ENCODE peak calls at places on chromosome 15, in five cellular contexts. One of them, this sample, is unnamed. For H3K36me3 and H3K4me1, the result is how much of the 10 kb centered on the place peaks cover.

GRCh38 chr15:39579487-39580116 is 1.3 kb upstream of the THBS1 start:
- DNase-seq in CD8-positive, alpha-beta memory T cell: no peak
- DNase-seq in uterus: peak
- DNase-seq in CD8-positive, alpha-beta T cell: no peak
- DNase-seq in heart right ventricle: peak
- DNase-seq in this sample: peak

GRCh38 chr15:22844421-22845288 is 6.2 kb downstream of the NIPA2 start:
- DNase-seq in uterus: no peak
- DNase-seq in CD8-positive, alpha-beta memory T cell: no peak
- DNase-seq in CD8-positive, alpha-beta T cell: no peak
- DNase-seq in heart right ventricle: no peak
- DNase-seq in this sample: no peak

GRCh38 chr15:100298257-100298656 is 43.5 kb downstream of the ADAMTS17 start:
- DNase-seq in uterus: no peak
- DNase-seq in CD8-positive, alpha-beta memory T cell: no peak
- DNase-seq in heart right ventricle: no peak
- DNase-seq in CD8-positive, alpha-beta T cell: no peak
- DNase-seq in this sample: no peak

GRCh38 chr15:42528970-42529369 is 19.6 kb downstream of the LRRC57 start:
- DNase-seq in CD8-positive, alpha-beta T cell: no peak
- DNase-seq in CD8-positive, alpha-beta memory T cell: no peak
- DNase-seq in uterus: no peak
- DNase-seq in heart right ventricle: no peak
- DNase-seq in this sample: no peak

GRCh38 chr15:94083467-94083991 is 147.8 kb upstream of the MCTP2 start:
- DNase-seq in uterus: peak
- DNase-seq in CD8-positive, alpha-beta T cell: no peak
- DNase-seq in heart right ventricle: no peak
- DNase-seq in CD8-positive, alpha-beta memory T cell: no peak
- DNase-seq in this sample: no peak

GRCh38 chr15:96337991-96338771 is 7.7 kb downstream of the NR2F2 start:
- DNase-seq in heart right ventricle: no peak
- DNase-seq in CD8-positive, alpha-beta memory T cell: no peak
- DNase-seq in uterus: no peak
- DNase-seq in CD8-positive, alpha-beta T cell: no peak
- DNase-seq in this sample: no peak

GRCh38 chr15:88839961-88840360 is 36.7 kb downstream of the ACAN start:
- DNase-seq in CD8-positive, alpha-beta memory T cell: no peak
- DNase-seq in heart right ventricle: no peak
- DNase-seq in uterus: no peak
- DNase-seq in CD8-positive, alpha-beta T cell: no peak
- DNase-seq in this sample: no peak

GRCh38 chr15:100767002-100767825 is 112.4 kb upstream of the ALDH1A3 start:
- DNase-seq in CD8-positive, alpha-beta memory T cell: no peak
- DNase-seq in uterus: no peak
- DNase-seq in CD8-positive, alpha-beta T cell: peak
- DNase-seq in heart right ventricle: no peak
- DNase-seq in this sample: no peak

GRCh38 chr15:51768018-51768417 is 16.6 kb downstream of the TMOD2 start:
- DNase-seq in uterus: no peak
- DNase-seq in heart right ventricle: no peak
- DNase-seq in CD8-positive, alpha-beta T cell: peak
- DNase-seq in CD8-positive, alpha-beta memory T cell: no peak
- DNase-seq in this sample: no peak

GRCh38 chr15:70508561-70509281 is 254.6 kb downstream of the UACA start:
- DNase-seq in uterus: no peak
- DNase-seq in heart right ventricle: no peak
- DNase-seq in CD8-positive, alpha-beta T cell: no peak
- DNase-seq in CD8-positive, alpha-beta memory T cell: no peak
- DNase-seq in this sample: no peak

GRCh38 chr15:101445562-101446526 is 43.7 kb downstream of the PCSK6 start:
- DNase-seq in heart right ventricle: peak
- DNase-seq in CD8-positive, alpha-beta memory T cell: no peak
- DNase-seq in CD8-positive, alpha-beta T cell: no peak
- DNase-seq in uterus: no peak
- DNase-seq in this sample: no peak

GRCh38 chr15:45790325-45790943 is 155.6 kb downstream of the SQOR start:
- DNase-seq in uterus: no peak
- DNase-seq in CD8-positive, alpha-beta T cell: no peak
- DNase-seq in CD8-positive, alpha-beta memory T cell: no peak
- DNase-seq in heart right ventricle: peak
- DNase-seq in this sample: no peak

GRCh38 chr15:30992465-30992864 is 1.0 kb upstream of the MTMR10 start:
- DNase-seq in CD8-positive, alpha-beta T cell: no peak
- DNase-seq in uterus: no peak
- DNase-seq in CD8-positive, alpha-beta memory T cell: no peak
- DNase-seq in heart right ventricle: no peak
- DNase-seq in this sample: peak

GRCh38 chr15:93333826-93334225 is 244.8 kb upstream of the RGMA start:
- DNase-seq in heart right ventricle: peak
- DNase-seq in CD8-positive, alpha-beta memory T cell: no peak
- DNase-seq in uterus: no peak
- DNase-seq in CD8-positive, alpha-beta T cell: no peak
- DNase-seq in this sample: no peak

GRCh38 chr15:96687388-96688107 is 357.0 kb downstream of the NR2F2 start:
- DNase-seq in CD8-positive, alpha-beta memory T cell: no peak
- DNase-seq in heart right ventricle: no peak
- DNase-seq in CD8-positive, alpha-beta T cell: no peak
- DNase-seq in uterus: no peak
- DNase-seq in this sample: no peak

GRCh38 chr15:70297465-70298152 is 199.9 kb upstream of the TLE3 start:
- DNase-seq in heart right ventricle: no peak
- DNase-seq in uterus: no peak
- DNase-seq in CD8-positive, alpha-beta memory T cell: no peak
- DNase-seq in CD8-positive, alpha-beta T cell: no peak
- DNase-seq in this sample: no peak

GRCh38 chr15:84633311-84634227 is 20.5 kb downstream of the WDR73 start:
- DNase-seq in uterus: peak
- DNase-seq in heart right ventricle: peak
- DNase-seq in CD8-positive, alpha-beta T cell: peak
- DNase-seq in CD8-positive, alpha-beta memory T cell: peak
- DNase-seq in this sample: peak

GRCh38 chr15:92907229-92907628 is 7.1 kb downstream of the CHD2 start:
- DNase-seq in CD8-positive, alpha-beta T cell: no peak
- DNase-seq in uterus: no peak
- DNase-seq in heart right ventricle: no peak
- DNase-seq in CD8-positive, alpha-beta memory T cell: no peak
- DNase-seq in this sample: no peak

GRCh38 chr15:100703032-100703578 is 100.7 kb downstream of the ASB7 start:
- DNase-seq in CD8-positive, alpha-beta memory T cell: no peak
- DNase-seq in CD8-positive, alpha-beta T cell: no peak
- DNase-seq in heart right ventricle: no peak
- DNase-seq in uterus: no peak
- DNase-seq in this sample: no peak

GRCh38 chr15:32733276-32733675 is 15.5 kb downstream of the GREM1 start:
- DNase-seq in CD8-positive, alpha-beta T cell: no peak
- DNase-seq in heart right ventricle: no peak
- DNase-seq in uterus: no peak
- DNase-seq in CD8-positive, alpha-beta memory T cell: no peak
- DNase-seq in this sample: no peak

GRCh38 chr15:22265961-22266360 is 185.6 kb downstream of the OR4M2 start:
- DNase-seq in heart right ventricle: no peak
- DNase-seq in uterus: no peak
- DNase-seq in CD8-positive, alpha-beta T cell: no peak
- DNase-seq in CD8-positive, alpha-beta memory T cell: no peak
- DNase-seq in this sample: no peak

GRCh38 chr15:28892789-28893610 is 7.2 kb downstream of the APBA2 start:
- DNase-seq in uterus: no peak
- DNase-seq in CD8-positive, alpha-beta memory T cell: no peak
- DNase-seq in heart right ventricle: no peak
- DNase-seq in CD8-positive, alpha-beta T cell: no peak
- DNase-seq in this sample: no peak

GRCh38 chr15:40618023-40618422 is 24.0 kb downstream of the KNL1 start:
- DNase-seq in CD8-positive, alpha-beta T cell: no peak
- DNase-seq in uterus: no peak
- DNase-seq in CD8-positive, alpha-beta memory T cell: no peak
- DNase-seq in heart right ventricle: no peak
- DNase-seq in this sample: no peak

GRCh38 chr15:52481915-52482314 is 46.8 kb downstream of the MYO5A start:
- DNase-seq in CD8-positive, alpha-beta T cell: peak
- DNase-seq in CD8-positive, alpha-beta memory T cell: peak
- DNase-seq in uterus: no peak
- DNase-seq in heart right ventricle: no peak
- DNase-seq in this sample: no peak

GRCh38 chr15:66269326-66270090 is 16.0 kb upstream of the MEGF11 start:
- DNase-seq in heart right ventricle: no peak
- DNase-seq in CD8-positive, alpha-beta T cell: no peak
- DNase-seq in CD8-positive, alpha-beta memory T cell: no peak
- DNase-seq in uterus: no peak
- DNase-seq in this sample: no peak

GRCh38 chr15:85027033-85027380 is 45.4 kb downstream of the PDE8A start:
- DNase-seq in CD8-positive, alpha-beta T cell: no peak
- DNase-seq in heart right ventricle: no peak
- DNase-seq in CD8-positive, alpha-beta memory T cell: no peak
- DNase-seq in uterus: no peak
- DNase-seq in this sample: no peak

GRCh38 chr15:31062310-31062964 is 39.1 kb downstream of the TRPM1 start:
- DNase-seq in CD8-positive, alpha-beta memory T cell: no peak
- DNase-seq in uterus: no peak
- DNase-seq in heart right ventricle: no peak
- DNase-seq in CD8-positive, alpha-beta T cell: no peak
- DNase-seq in this sample: no peak

GRCh38 chr15:77867266-77868047 is 210.1 kb downstream of the TBC1D2B start:
- DNase-seq in heart right ventricle: no peak
- DNase-seq in CD8-positive, alpha-beta memory T cell: no peak
- DNase-seq in CD8-positive, alpha-beta T cell: no peak
- DNase-seq in uterus: peak
- DNase-seq in this sample: no peak

GRCh38 chr15:48541659-48542334 is 103.7 kb downstream of the FBN1 start:
- DNase-seq in uterus: peak
- DNase-seq in CD8-positive, alpha-beta T cell: no peak
- DNase-seq in heart right ventricle: peak
- DNase-seq in CD8-positive, alpha-beta memory T cell: no peak
- DNase-seq in this sample: no peak

GRCh38 chr15:53716909-53717878 is 42.3 kb downstream of the WDR72 start:
- DNase-seq in CD8-positive, alpha-beta memory T cell: no peak
- DNase-seq in CD8-positive, alpha-beta T cell: no peak
- DNase-seq in heart right ventricle: no peak
- DNase-seq in uterus: no peak
- DNase-seq in this sample: no peak

GRCh38 chr15:23897576-23897975 is 210.5 kb upstream of the NDN start:
- DNase-seq in uterus: no peak
- DNase-seq in CD8-positive, alpha-beta T cell: no peak
- DNase-seq in CD8-positive, alpha-beta memory T cell: no peak
- DNase-seq in heart right ventricle: no peak
- DNase-seq in this sample: no peak
- H3K4me3 ChIP-seq in uterus: no peak
- H3K4me3 ChIP-seq in CD8-positive, alpha-beta T cell: no peak
- H3K4me3 ChIP-seq in CD8-positive, alpha-beta memory T cell: no peak
- H3K4me3 ChIP-seq in heart right ventricle: no peak
- H3K4me3 ChIP-seq in this sample: no peak

GRCh38 chr15:63583027-63583426 is 14.2 kb upstream of the FBXL22 start:
- DNase-seq in CD8-positive, alpha-beta T cell: no peak
- DNase-seq in heart right ventricle: no peak
- DNase-seq in CD8-positive, alpha-beta memory T cell: no peak
- DNase-seq in uterus: no peak
- DNase-seq in this sample: no peak

GRCh38 chr15:63593705-63594671 is 3.2 kb upstream of the FBXL22 start:
- DNase-seq in CD8-positive, alpha-beta memory T cell: no peak
- DNase-seq in CD8-positive, alpha-beta T cell: no peak
- DNase-seq in heart right ventricle: no peak
- DNase-seq in uterus: no peak
- DNase-seq in this sample: no peak

GRCh38 chr15:63586790-63587189 is 10.4 kb upstream of the FBXL22 start:
- DNase-seq in uterus: no peak
- DNase-seq in CD8-positive, alpha-beta T cell: no peak
- DNase-seq in CD8-positive, alpha-beta memory T cell: no peak
- DNase-seq in heart right ventricle: no peak
- DNase-seq in this sample: no peak

GRCh38 chr15:63587527-63587926 is 9.7 kb upstream of the FBXL22 start:
- DNase-seq in heart right ventricle: no peak
- DNase-seq in CD8-positive, alpha-beta memory T cell: no peak
- DNase-seq in CD8-positive, alpha-beta T cell: no peak
- DNase-seq in uterus: no peak
- DNase-seq in this sample: no peak

GRCh38 chr15:63588826-63589225 is 8.4 kb upstream of the FBXL22 start:
- DNase-seq in heart right ventricle: no peak
- DNase-seq in CD8-positive, alpha-beta memory T cell: no peak
- DNase-seq in uterus: no peak
- DNase-seq in CD8-positive, alpha-beta T cell: no peak
- DNase-seq in this sample: no peak
- H3K36me3 ChIP-seq in heart right ventricle: half or more
- H3K36me3 ChIP-seq in CD8-positive, alpha-beta memory T cell: under half
- H3K36me3 ChIP-seq in uterus: under half
- H3K36me3 ChIP-seq in CD8-positive, alpha-beta T cell: under half
- H3K36me3 ChIP-seq in this sample: under half

DNA sequence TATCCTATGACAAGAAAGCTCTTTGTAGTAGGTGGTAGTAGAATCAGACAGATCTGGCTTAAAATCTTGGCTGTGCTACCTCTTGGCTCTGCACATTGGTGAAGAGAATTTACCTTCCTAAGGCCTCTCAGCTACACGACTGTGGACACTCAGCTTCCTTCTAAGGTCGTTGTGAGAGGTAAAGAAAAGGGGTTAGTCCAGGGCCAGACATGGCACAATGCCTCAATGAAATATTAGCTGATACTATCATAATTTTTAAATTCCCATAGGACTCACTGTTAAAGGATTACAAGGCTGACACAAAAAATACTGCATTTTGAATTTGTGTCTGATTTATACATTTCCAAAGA is 80.4 kb downstream of the IGF1R start:
- DNase-seq in CD8-positive, alpha-beta memory T cell: no peak
- DNase-seq in uterus: no peak
- DNase-seq in heart right ventricle: no peak
- DNase-seq in CD8-positive, alpha-beta T cell: no peak
- DNase-seq in this sample: no peak
- H3K4me1 ChIP-seq in CD8-positive, alpha-beta memory T cell: under half
- H3K4me1 ChIP-seq in uterus: under half
- H3K4me1 ChIP-seq in heart right ventricle: half or more
- H3K4me1 ChIP-seq in CD8-positive, alpha-beta T cell: under half
- H3K4me1 ChIP-seq in this sample: under half

GRCh38 chr15:73685561-73685960 is 1.4 kb downstream of the CD276 start:
- DNase-seq in uterus: no peak
- DNase-seq in heart right ventricle: no peak
- DNase-seq in CD8-positive, alpha-beta T cell: no peak
- DNase-seq in CD8-positive, alpha-beta memory T cell: no peak
- DNase-seq in this sample: no peak
- H3K4me3 ChIP-seq in uterus: no peak
- H3K4me3 ChIP-seq in heart right ventricle: peak
- H3K4me3 ChIP-seq in CD8-positive, alpha-beta T cell: no peak
- H3K4me3 ChIP-seq in CD8-positive, alpha-beta memory T cell: no peak
- H3K4me3 ChIP-seq in this sample: no peak

GRCh38 chr15:68114356-68114755 is 60.2 kb downstream of the PIAS1 start:
- DNase-seq in CD8-positive, alpha-beta memory T cell: no peak
- DNase-seq in uterus: no peak
- DNase-seq in heart right ventricle: no peak
- DNase-seq in CD8-positive, alpha-beta T cell: no peak
- DNase-seq in this sample: no peak

GRCh38 chr15:68113751-68114150 is 59.6 kb downstream of the PIAS1 start:
- DNase-seq in CD8-positive, alpha-beta T cell: no peak
- DNase-seq in uterus: no peak
- DNase-seq in CD8-positive, alpha-beta memory T cell: no peak
- DNase-seq in heart right ventricle: no peak
- DNase-seq in this sample: no peak

GRCh38 chr15:68112711-68113110 is 58.6 kb downstream of the PIAS1 start:
- DNase-seq in CD8-positive, alpha-beta T cell: no peak
- DNase-seq in CD8-positive, alpha-beta memory T cell: no peak
- DNase-seq in uterus: no peak
- DNase-seq in heart right ventricle: no peak
- DNase-seq in this sample: no peak

GRCh38 chr15:68113273-68113672 is 59.2 kb downstream of the PIAS1 start:
- DNase-seq in CD8-positive, alpha-beta memory T cell: no peak
- DNase-seq in heart right ventricle: no peak
- DNase-seq in uterus: no peak
- DNase-seq in CD8-positive, alpha-beta T cell: no peak
- DNase-seq in this sample: no peak

GRCh38 chr15:68114840-68115239 is 60.7 kb downstream of the PIAS1 start:
- DNase-seq in CD8-positive, alpha-beta memory T cell: no peak
- DNase-seq in uterus: no peak
- DNase-seq in heart right ventricle: no peak
- DNase-seq in CD8-positive, alpha-beta T cell: no peak
- DNase-seq in this sample: no peak
- H3K36me3 ChIP-seq in CD8-positive, alpha-beta memory T cell: under half
- H3K36me3 ChIP-seq in uterus: under half
- H3K36me3 ChIP-seq in heart right ventricle: under half
- H3K36me3 ChIP-seq in CD8-positive, alpha-beta T cell: under half
- H3K36me3 ChIP-seq in this sample: under half

This sample was measured in lung.